ENCODE peak calls at places on chromosomes 11 and 22, in eight cellular contexts. One of them, this sample, is unnamed.

GRCh38 chr22:47188337-47189055 is 426.0 kb downstream of the TBC1D22A start:
- DNase-seq in left colon: no peak
- DNase-seq in body of pancreas: peak
- DNase-seq in right atrium auricular region: no peak
- DNase-seq in cardiac muscle cell: no peak
- DNase-seq in H4: no peak
- DNase-seq in germinal center: no peak
- DNase-seq in naive B cell: no peak
- DNase-seq in this sample: peak

GRCh38 chr11:78351979-78352731 is 65.5 kb downstream of the GAB2 start:
- DNase-seq in naive B cell: no peak
- DNase-seq in H4: no peak
- DNase-seq in germinal center: no peak
- DNase-seq in body of pancreas: no peak
- DNase-seq in left colon: no peak
- DNase-seq in right atrium auricular region: no peak
- DNase-seq in cardiac muscle cell: peak
- DNase-seq in this sample: no peak

GRCh38 chr11:72631806-72632731 is 42.2 kb downstream of the PDE2A start:
- DNase-seq in body of pancreas: peak
- DNase-seq in naive B cell: no peak
- DNase-seq in H4: no peak
- DNase-seq in germinal center: no peak
- DNase-seq in left colon: no peak
- DNase-seq in right atrium auricular region: peak
- DNase-seq in cardiac muscle cell: no peak
- DNase-seq in this sample: no peak

GRCh38 chr11:115607621-115608191 is 103.5 kb upstream of the CADM1 start:
- DNase-seq in cardiac muscle cell: peak
- DNase-seq in right atrium auricular region: no peak
- DNase-seq in germinal center: no peak
- DNase-seq in H4: no peak
- DNase-seq in naive B cell: no peak
- DNase-seq in body of pancreas: no peak
- DNase-seq in left colon: no peak
- DNase-seq in this sample: no peak

GRCh38 chr11:63536669-63537292 is at the start of gene PLAAT4:
- DNase-seq in right atrium auricular region: peak
- DNase-seq in H4: peak
- DNase-seq in body of pancreas: peak
- DNase-seq in left colon: no peak
- DNase-seq in cardiac muscle cell: no peak
- DNase-seq in naive B cell: peak
- DNase-seq in germinal center: peak
- DNase-seq in this sample: no peak

GRCh38 chr11:19091366-19091765 is 25.6 kb upstream of the ZDHHC13 start:
- DNase-seq in cardiac muscle cell: no peak
- DNase-seq in left colon: no peak
- DNase-seq in naive B cell: no peak
- DNase-seq in body of pancreas: no peak
- DNase-seq in germinal center: no peak
- DNase-seq in H4: no peak
- DNase-seq in right atrium auricular region: no peak
- DNase-seq in this sample: no peak

GRCh38 chr11:33521384-33521783 is 179.2 kb downstream of the C11orf91 start:
- DNase-seq in body of pancreas: no peak
- DNase-seq in right atrium auricular region: no peak
- DNase-seq in left colon: no peak
- DNase-seq in germinal center: no peak
- DNase-seq in cardiac muscle cell: no peak
- DNase-seq in H4: no peak
- DNase-seq in naive B cell: no peak
- DNase-seq in this sample: no peak

GRCh38 chr11:15590131-15590530 is 475.4 kb downstream of the INSC start:
- DNase-seq in left colon: no peak
- DNase-seq in cardiac muscle cell: no peak
- DNase-seq in body of pancreas: no peak
- DNase-seq in germinal center: no peak
- DNase-seq in naive B cell: no peak
- DNase-seq in right atrium auricular region: no peak
- DNase-seq in H4: no peak
- DNase-seq in this sample: no peak

GRCh38 chr11:116373107-116373506 is 399.7 kb downstream of the BUD13 start:
- DNase-seq in body of pancreas: no peak
- DNase-seq in left colon: no peak
- DNase-seq in H4: no peak
- DNase-seq in naive B cell: no peak
- DNase-seq in right atrium auricular region: no peak
- DNase-seq in cardiac muscle cell: no peak
- DNase-seq in germinal center: no peak
- DNase-seq in this sample: no peak

GRCh38 chr11:42778193-42778592 is 533.6 kb upstream of the API5 start:
- DNase-seq in naive B cell: no peak
- DNase-seq in germinal center: no peak
- DNase-seq in H4: no peak
- DNase-seq in left colon: no peak
- DNase-seq in cardiac muscle cell: no peak
- DNase-seq in right atrium auricular region: no peak
- DNase-seq in body of pancreas: no peak
- DNase-seq in this sample: no peak

GRCh38 chr11:643849-644738 is 7.0 kb downstream of the DRD4 start:
- DNase-seq in body of pancreas: no peak
- DNase-seq in cardiac muscle cell: no peak
- DNase-seq in naive B cell: no peak
- DNase-seq in H4: no peak
- DNase-seq in right atrium auricular region: no peak
- DNase-seq in left colon: no peak
- DNase-seq in germinal center: no peak
- DNase-seq in this sample: peak

GRCh38 chr11:86632499-86633269 is 39.7 kb downstream of the ME3 start:
- DNase-seq in body of pancreas: no peak
- DNase-seq in germinal center: no peak
- DNase-seq in cardiac muscle cell: peak
- DNase-seq in left colon: no peak
- DNase-seq in naive B cell: no peak
- DNase-seq in H4: peak
- DNase-seq in right atrium auricular region: no peak
- DNase-seq in this sample: peak

GRCh38 chr22:28129319-28129962 is 210.4 kb upstream of the PITPNB start:
- DNase-seq in right atrium auricular region: no peak
- DNase-seq in naive B cell: no peak
- DNase-seq in left colon: no peak
- DNase-seq in germinal center: no peak
- DNase-seq in cardiac muscle cell: no peak
- DNase-seq in body of pancreas: no peak
- DNase-seq in H4: no peak
- DNase-seq in this sample: no peak

GRCh38 chr22:25153961-25154685 is 45.5 kb upstream of the CRYBB3 start:
- DNase-seq in H4: peak
- DNase-seq in germinal center: no peak
- DNase-seq in body of pancreas: peak
- DNase-seq in naive B cell: no peak
- DNase-seq in left colon: peak
- DNase-seq in cardiac muscle cell: peak
- DNase-seq in right atrium auricular region: peak
- DNase-seq in this sample: no peak

GRCh38 chr11:36057372-36058045 is 113.6 kb downstream of the LDLRAD3 start:
- DNase-seq in cardiac muscle cell: no peak
- DNase-seq in right atrium auricular region: peak
- DNase-seq in germinal center: no peak
- DNase-seq in left colon: no peak
- DNase-seq in body of pancreas: peak
- DNase-seq in naive B cell: no peak
- DNase-seq in H4: no peak
- DNase-seq in this sample: no peak

GRCh38 chr11:75313457-75314272 is 37.8 kb downstream of the ARRB1 start:
- DNase-seq in right atrium auricular region: peak
- DNase-seq in naive B cell: no peak
- DNase-seq in H4: peak
- DNase-seq in body of pancreas: peak
- DNase-seq in germinal center: no peak
- DNase-seq in left colon: no peak
- DNase-seq in cardiac muscle cell: peak
- DNase-seq in this sample: no peak

GRCh38 chr22:30830907-30831306 is 136.2 kb downstream of the OSBP2 start:
- DNase-seq in body of pancreas: peak
- DNase-seq in germinal center: no peak
- DNase-seq in right atrium auricular region: no peak
- DNase-seq in naive B cell: no peak
- DNase-seq in cardiac muscle cell: no peak
- DNase-seq in H4: peak
- DNase-seq in left colon: peak
- DNase-seq in this sample: peak

GRCh38 chr11:121522043-121522941 is 69.5 kb upstream of the SORL1-AS1 start:
- DNase-seq in H4: no peak
- DNase-seq in naive B cell: no peak
- DNase-seq in right atrium auricular region: peak
- DNase-seq in left colon: no peak
- DNase-seq in germinal center: no peak
- DNase-seq in cardiac muscle cell: no peak
- DNase-seq in body of pancreas: no peak
- DNase-seq in this sample: peak

GRCh38 chr22:45717787-45718186 is 46.2 kb downstream of the ATXN10 start:
- DNase-seq in germinal center: no peak
- DNase-seq in right atrium auricular region: no peak
- DNase-seq in body of pancreas: no peak
- DNase-seq in H4: peak
- DNase-seq in naive B cell: no peak
- DNase-seq in cardiac muscle cell: no peak
- DNase-seq in left colon: no peak
- DNase-seq in this sample: no peak

GRCh38 chr11:1335811-1336761 is 26.7 kb upstream of the TOLLIP start:
- DNase-seq in body of pancreas: peak
- DNase-seq in H4: peak
- DNase-seq in left colon: peak
- DNase-seq in germinal center: peak
- DNase-seq in naive B cell: peak
- DNase-seq in cardiac muscle cell: peak
- DNase-seq in right atrium auricular region: peak
- DNase-seq in this sample: no peak

GRCh38 chr11:73107597-73107996 is 34.5 kb downstream of the FCHSD2 start:
- DNase-seq in cardiac muscle cell: no peak
- DNase-seq in H4: no peak
- DNase-seq in naive B cell: no peak
- DNase-seq in right atrium auricular region: no peak
- DNase-seq in left colon: no peak
- DNase-seq in germinal center: no peak
- DNase-seq in body of pancreas: no peak
- DNase-seq in this sample: no peak

GRCh38 chr22:28112548-28113043 is 193.5 kb upstream of the PITPNB start:
- DNase-seq in body of pancreas: peak
- DNase-seq in naive B cell: no peak
- DNase-seq in germinal center: no peak
- DNase-seq in H4: peak
- DNase-seq in cardiac muscle cell: peak
- DNase-seq in left colon: no peak
- DNase-seq in right atrium auricular region: peak
- DNase-seq in this sample: no peak

GRCh38 chr11:128713595-128713994 is 19.7 kb downstream of the FLI1 start:
- DNase-seq in body of pancreas: no peak
- DNase-seq in naive B cell: peak
- DNase-seq in left colon: no peak
- DNase-seq in H4: no peak
- DNase-seq in germinal center: no peak
- DNase-seq in cardiac muscle cell: no peak
- DNase-seq in right atrium auricular region: peak
- DNase-seq in this sample: no peak

GRCh38 chr11:9821008-9821752 is 157.3 kb downstream of the SWAP70 start:
- DNase-seq in germinal center: no peak
- DNase-seq in left colon: no peak
- DNase-seq in H4: no peak
- DNase-seq in naive B cell: no peak
- DNase-seq in cardiac muscle cell: no peak
- DNase-seq in right atrium auricular region: no peak
- DNase-seq in body of pancreas: no peak
- DNase-seq in this sample: no peak

GRCh38 chr11:122046438-122046837 is 69.6 kb downstream of the BLID start:
- DNase-seq in naive B cell: no peak
- DNase-seq in right atrium auricular region: no peak
- DNase-seq in H4: no peak
- DNase-seq in body of pancreas: no peak
- DNase-seq in cardiac muscle cell: no peak
- DNase-seq in germinal center: no peak
- DNase-seq in left colon: no peak
- DNase-seq in this sample: no peak

GRCh38 chr22:22019659-22020424 is 37.3 kb upstream of the TOP3B start:
- DNase-seq in germinal center: no peak
- DNase-seq in cardiac muscle cell: no peak
- DNase-seq in H4: no peak
- DNase-seq in left colon: no peak
- DNase-seq in body of pancreas: no peak
- DNase-seq in naive B cell: no peak
- DNase-seq in right atrium auricular region: no peak
- DNase-seq in this sample: no peak

GRCh38 chr11:130651266-130651855 is 202.9 kb downstream of the ADAMTS15 start:
- DNase-seq in germinal center: no peak
- DNase-seq in body of pancreas: no peak
- DNase-seq in cardiac muscle cell: no peak
- DNase-seq in H4: no peak
- DNase-seq in left colon: no peak
- DNase-seq in naive B cell: no peak
- DNase-seq in right atrium auricular region: no peak
- DNase-seq in this sample: peak

This sample was measured in osteocyte.